ENCODE peak calls at places on chromosomes 1 and 21, in eight cellular contexts. N, I, V, M, F, P, U and H are unnamed samples. For H3K9me3, the result is how much of the 10 kb centered on the place peaks cover.

GRCh38 chr21:31338892-31339368 is 5.1 kb downstream of the TIAM1 start:
- DNase-seq in N (no peak), M (no peak), U (no peak), F (no peak), P (no peak), I (no peak), V (no peak), H (no peak)

GRCh38 chr1:220487297-220487820 is 40.6 kb upstream of the MARK1 start:
- DNase-seq in U (no peak), I (no peak), V (no peak), M (peak), N (no peak), P (no peak), F (peak), H (peak)

GRCh38 chr1:40059292-40059959 is 18.9 kb downstream of the CAP1 start:
- DNase-seq in F (no peak), V (no peak), P (no peak), U (no peak), M (peak), I (no peak), N (no peak), H (no peak)

GRCh38 chr1:224784606-224785328 is 144.7 kb upstream of the DNAH14 start:
- DNase-seq in M (peak), V (no peak), N (no peak), F (no peak), I (no peak), P (no peak), U (no peak), H (no peak)

GRCh38 chr1:75136158-75136815 is 2.1 kb downstream of the LHX8 start:
- DNase-seq in P (no peak), M (no peak), N (no peak), U (no peak), F (no peak), V (no peak), I (no peak), H (no peak)

GRCh38 chr1:157288511-157288910 is 150.3 kb upstream of the ETV3 start:
- DNase-seq in M (no peak), P (no peak), V (no peak), I (no peak), N (no peak), U (no peak), F (no peak), H (no peak)

GRCh38 chr1:117657031-117657430 is 51.2 kb downstream of the TENT5C start:
- DNase-seq in P (no peak), F (no peak), U (peak), V (no peak), N (no peak), M (peak), I (no peak), H (no peak)

GRCh38 chr1:41803656-41804055 is 115.1 kb downstream of the HIVEP3 start:
- DNase-seq in U (no peak), V (no peak), N (no peak), P (no peak), F (no peak), M (peak), I (no peak), H (no peak)

GRCh38 chr1:11114966-11115365 is 15.3 kb upstream of the EXOSC10 start:
- DNase-seq in V (no peak), P (no peak), F (no peak), I (no peak), N (no peak), M (no peak), U (no peak), H (no peak)

GRCh38 chr1:228900099-228900965 is 165.1 kb downstream of the RHOU start:
- DNase-seq in V (no peak), I (peak), N (no peak), F (peak), P (peak), M (no peak), U (no peak), H (peak)

GRCh38 chr1:47411441-47411840 is 4.6 kb upstream of the FOXE3 start:
- DNase-seq in M (no peak), F (no peak), P (no peak), N (no peak), U (no peak), I (no peak), V (no peak), H (no peak)

GRCh38 chr1:200443860-200444259 is 34.0 kb upstream of the ZNF281 start:
- DNase-seq in M (no peak), F (no peak), I (no peak), P (no peak), V (no peak), U (no peak), N (no peak), H (no peak)

GRCh38 chr1:38929476-38929875 is 12.2 kb downstream of the RHBDL2 start:
- DNase-seq in M (no peak), N (no peak), I (no peak), V (no peak), P (no peak), F (no peak), U (no peak), H (no peak)

GRCh38 chr1:230366504-230366915 is 59.6 kb downstream of the PGBD5 start:
- DNase-seq in U (no peak), M (no peak), F (no peak), N (no peak), I (no peak), V (no peak), P (no peak), H (no peak)

GRCh38 chr1:178055093-178055492 is 38.8 kb upstream of the RASAL2 start:
- DNase-seq in I (no peak), N (peak), U (peak), M (no peak), P (peak), F (peak), V (no peak), H (peak)

GRCh38 chr1:248805905-248806304 is 19.8 kb downstream of the SH3BP5L start:
- DNase-seq in I (no peak), N (no peak), U (no peak), F (no peak), M (no peak), V (no peak), P (no peak), H (peak)

GRCh38 chr1:230008721-230009120 is 58.3 kb upstream of the GALNT2 start:
- DNase-seq in M (no peak), F (no peak), I (no peak), U (no peak), P (no peak), V (no peak), N (no peak), H (no peak)

GRCh38 chr1:64513557-64513956 is 43.6 kb downstream of the CACHD1 start:
- DNase-seq in M (no peak), N (no peak), P (no peak), V (no peak), F (no peak), U (no peak), I (no peak), H (no peak)

GRCh38 chr1:6675936-6676335 is 25.7 kb downstream of the DNAJC11 start:
- DNase-seq in U (no peak), F (no peak), I (no peak), P (no peak), V (no peak), M (no peak), N (no peak), H (no peak)

GRCh38 chr1:184418955-184419733 is 32.3 kb downstream of the C1orf21 start:
- DNase-seq in P (no peak), M (peak), F (no peak), U (no peak), V (no peak), N (no peak), I (no peak), H (no peak)

GRCh38 chr1:117664314-117664713 is 58.5 kb downstream of the TENT5C start:
- DNase-seq in N (no peak), U (no peak), F (no peak), V (no peak), I (no peak), M (no peak), P (no peak), H (no peak)

GRCh38 chr1:54107131-54107530 is 45.7 kb downstream of the CDCP2 start:
- DNase-seq in V (no peak), P (no peak), I (no peak), U (no peak), M (no peak), F (no peak), N (no peak), H (no peak)

GRCh38 chr1:224767031-224767430 is 150.9 kb downstream of the CNIH3 start:
- DNase-seq in F (no peak), V (no peak), M (no peak), U (no peak), I (no peak), N (no peak), P (no peak), H (no peak)

GRCh38 chr1:36924282-36924791 is 110.0 kb downstream of the GRIK3 start:
- DNase-seq in N (peak), F (peak), M (peak), P (no peak), V (peak), U (peak), I (peak), H (peak)

GRCh38 chr21:38293113-38293512 is 36.3 kb downstream of the KCNJ15 start:
- DNase-seq in I (no peak), P (no peak), U (no peak), F (peak), V (no peak), N (no peak), M (no peak), H (peak)

GRCh38 chr1:100343897-100344296 is 8.4 kb upstream of the CDC14A start:
- DNase-seq in M (no peak), U (no peak), I (no peak), F (no peak), P (no peak), N (no peak), V (no peak), H (no peak)

GRCh38 chr1:209354111-209354839 is 229.2 kb upstream of the CAMK1G start:
- DNase-seq in P (peak), U (peak), M (peak), F (peak), I (peak), N (peak), V (peak), H (no peak)

GRCh38 chr21:33991091-33991490 is 75.5 kb upstream of the ATP5PO start:
- DNase-seq in P (no peak), U (no peak), I (no peak), F (no peak), N (no peak), M (no peak), V (no peak), H (no peak)

GRCh38 chr1:36446261-36446660 is 4.0 kb downstream of the OSCP1 start:
- DNase-seq in I (no peak), F (no peak), U (no peak), P (no peak), V (no peak), N (no peak), M (no peak), H (no peak)

GRCh38 chr1:30506785-30507312 is 216.5 kb downstream of the MATN1 start:
- DNase-seq in N (no peak), P (no peak), V (no peak), F (no peak), I (no peak), M (no peak), U (no peak), H (no peak)

GRCh38 chr1:225253784-225254183 is 174.1 kb downstream of the LBR start:
- DNase-seq in I (no peak), F (no peak), U (no peak), P (no peak), V (no peak), M (peak), N (no peak), H (no peak)

GRCh38 chr21:41396452-41397107 is 29.5 kb upstream of the MX1 start:
- DNase-seq in V (no peak), P (peak), U (peak), M (peak), I (no peak), N (peak), F (peak), H (peak)
- H3K9me3 ChIP-seq in V (under half), P (under half), U (under half), M (under half), I (under half), N (under half), F (under half), H (under half)

GRCh38 chr21:16070207-16070651 is 340.4 kb downstream of the USP25 start:
- DNase-seq in U (no peak), P (no peak), M (no peak), V (no peak), F (no peak), I (no peak), N (no peak), H (no peak)
- H3K4me3 ChIP-seq in U (no peak), P (no peak), M (no peak), V (no peak), F (no peak), I (peak), N (no peak), H (no peak)

DNA sequence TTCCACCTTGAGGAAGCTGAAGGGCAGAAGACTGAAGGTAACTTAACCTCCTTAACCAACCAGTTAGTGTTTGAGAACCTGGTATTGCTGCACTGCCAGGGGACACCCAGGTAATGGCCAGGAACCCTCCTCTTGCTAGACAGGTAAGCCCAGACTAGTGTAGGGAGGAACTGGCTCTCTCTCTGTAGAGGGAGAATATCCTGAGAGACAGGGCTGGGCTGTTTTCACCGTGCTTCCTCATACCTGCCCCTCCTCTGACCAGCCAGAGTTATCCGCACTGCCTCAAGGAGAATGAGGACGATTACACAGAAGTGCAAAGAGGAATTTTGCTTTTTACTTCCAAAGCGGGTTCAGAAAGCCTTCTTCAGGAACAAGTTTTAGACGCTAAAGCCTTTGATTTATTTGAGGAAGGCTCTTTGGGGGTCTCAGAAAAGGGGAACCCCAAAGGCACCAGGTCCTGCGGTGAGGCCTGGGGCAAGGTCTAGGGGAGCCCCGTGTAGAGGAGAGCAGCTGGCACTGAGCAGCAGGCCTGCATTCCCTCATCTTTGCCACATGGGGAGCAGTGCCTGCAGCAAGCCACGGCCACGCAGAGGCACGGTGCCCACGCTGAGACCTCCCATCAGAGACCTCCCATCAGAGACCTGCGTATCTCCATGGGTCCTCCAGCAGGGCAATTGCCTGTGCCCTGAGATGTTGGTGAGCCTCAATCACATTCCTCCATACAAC is 13.5 kb downstream of the GNG4 start:
- DNase-seq in V (no peak), M (no peak), U (no peak), F (peak), I (no peak), N (no peak), P (no peak), H (peak)
- TF ChIP-seq CTCF in V (no peak), M (peak), U (no peak), F (no peak), I (no peak), N (no peak), P (no peak), H (no peak)

DNA sequence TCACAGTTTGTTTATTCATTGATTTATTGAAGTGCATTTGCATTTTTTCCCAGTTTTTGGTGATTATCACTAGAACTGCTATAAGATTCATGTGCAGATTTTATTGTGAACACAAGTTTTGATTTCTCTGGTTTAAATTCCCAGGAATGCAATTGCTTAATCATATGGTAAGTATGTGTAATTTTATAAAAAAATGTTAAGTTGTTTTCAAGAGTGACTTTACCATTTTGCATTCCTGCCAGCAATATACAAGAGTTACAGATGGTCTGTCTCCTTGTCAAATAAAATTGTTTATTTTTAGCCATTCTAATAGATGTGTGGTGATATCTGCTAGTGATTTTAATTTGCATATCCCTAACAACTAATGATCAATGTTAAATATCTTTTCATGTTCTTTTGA is 127.3 kb upstream of the APP start:
- DNase-seq in I (no peak), P (no peak), V (no peak), F (no peak), M (no peak), N (no peak), U (no peak), H (no peak)
- H3K9me3 ChIP-seq in I (under half), P (under half), V (under half), F (under half), M (under half), N (under half), U (under half), H (under half)

DNA sequence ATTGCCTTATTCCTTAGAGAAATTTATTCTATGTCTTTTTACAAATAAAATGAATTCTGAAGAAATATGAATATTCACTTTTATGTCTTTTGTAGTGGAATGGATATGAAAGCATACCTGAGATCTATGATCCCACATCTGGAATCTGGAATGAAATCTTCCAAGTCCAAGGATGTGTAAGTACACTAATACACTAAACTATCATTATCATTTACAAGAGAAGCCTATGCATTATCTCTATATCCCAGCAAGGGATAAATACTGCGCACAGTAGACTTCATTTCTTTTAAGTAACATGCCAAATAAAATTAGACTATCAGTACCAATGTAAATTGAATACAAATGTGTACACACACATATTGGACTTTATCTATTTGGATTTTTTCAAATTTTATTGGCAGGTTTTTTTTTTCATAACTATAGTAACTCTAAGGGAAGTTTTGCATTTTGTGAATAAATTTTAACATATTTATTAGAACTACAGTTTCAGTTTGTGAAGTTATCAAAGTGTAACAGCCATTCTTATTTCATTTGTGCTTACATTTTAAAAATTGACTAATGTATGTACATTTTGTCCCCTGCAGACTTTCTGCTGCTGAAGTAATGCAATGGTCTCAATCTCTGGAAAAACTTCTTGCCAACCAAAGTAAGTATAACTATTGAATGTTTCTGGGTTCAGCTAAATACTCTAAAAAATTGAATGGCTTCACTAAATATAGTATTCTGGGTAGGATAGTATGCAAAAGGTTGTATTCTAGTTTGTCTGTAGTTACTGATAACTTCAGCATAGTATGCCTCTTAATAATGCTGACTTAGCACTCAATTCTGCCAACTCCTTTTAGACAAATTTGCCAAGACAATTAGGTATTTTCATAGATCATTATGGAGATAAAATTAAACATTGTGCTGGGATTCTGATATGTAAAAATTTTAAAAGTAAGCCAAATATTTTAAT is 894 bp downstream of the RGS1 start:
- DNase-seq in P (no peak), I (no peak), N (no peak), M (no peak), F (no peak), V (no peak), U (no peak), H (no peak)
- H3K4me3 ChIP-seq in P (peak), I (peak), N (peak), M (no peak), F (peak), V (no peak), U (no peak), H (no peak)

GRCh38 chr1:160005070-160005469 is 26.7 kb downstream of the PIGM start:
- DNase-seq in P (no peak), N (no peak), U (no peak), V (no peak), M (no peak), F (no peak), I (no peak), H (no peak)

GRCh38 chr1:160006312-160006940 is 25.4 kb downstream of the PIGM start:
- DNase-seq in P (peak), U (peak), I (peak), M (peak), V (peak), N (peak), F (peak), H (peak)

GRCh38 chr1:160004427-160004826 is 27.4 kb downstream of the PIGM start:
- DNase-seq in M (no peak), P (no peak), I (no peak), V (no peak), F (no peak), U (no peak), N (no peak), H (no peak)

GRCh38 chr1:160009088-160009487 is 22.7 kb downstream of the PIGM start:
- DNase-seq in N (no peak), I (no peak), F (no peak), V (no peak), U (peak), M (no peak), P (no peak), H (no peak)

DNA sequence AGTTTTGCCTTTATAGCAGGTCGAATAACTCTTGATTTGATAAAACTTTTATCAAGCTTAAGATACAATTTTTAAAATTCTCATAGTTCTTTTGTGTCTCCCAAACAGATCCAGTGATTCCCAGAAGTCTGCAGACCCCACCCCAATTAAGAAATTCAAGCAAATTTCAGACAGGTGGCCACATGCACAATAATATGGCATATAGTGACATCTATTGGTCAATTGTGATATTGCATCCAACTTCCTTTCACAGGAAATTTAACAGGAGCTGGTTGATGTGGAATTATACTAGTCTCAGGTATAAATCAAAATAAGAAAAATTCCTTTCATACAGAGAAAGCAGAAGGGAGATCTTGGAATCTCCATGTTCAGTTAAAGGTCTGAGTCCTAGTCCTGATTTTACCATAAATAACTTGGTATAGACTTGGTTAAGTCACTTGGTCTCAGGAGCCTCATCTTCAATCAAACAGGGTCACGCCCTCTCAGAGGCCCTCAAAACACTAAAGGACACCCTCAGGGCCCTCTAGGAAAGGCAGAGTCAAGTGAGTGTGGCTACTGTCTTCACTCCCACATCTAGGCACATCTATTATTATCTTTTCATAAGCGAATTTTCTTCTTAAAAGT is 24.1 kb downstream of the PIGM start:
- DNase-seq in I (no peak), N (no peak), M (no peak), F (no peak), P (no peak), V (no peak), U (no peak), H (no peak)
- TF ChIP-seq CTCF in I (peak), N (peak), M (peak), F (peak), P (peak), V (peak), U (peak), H (peak)

DNA sequence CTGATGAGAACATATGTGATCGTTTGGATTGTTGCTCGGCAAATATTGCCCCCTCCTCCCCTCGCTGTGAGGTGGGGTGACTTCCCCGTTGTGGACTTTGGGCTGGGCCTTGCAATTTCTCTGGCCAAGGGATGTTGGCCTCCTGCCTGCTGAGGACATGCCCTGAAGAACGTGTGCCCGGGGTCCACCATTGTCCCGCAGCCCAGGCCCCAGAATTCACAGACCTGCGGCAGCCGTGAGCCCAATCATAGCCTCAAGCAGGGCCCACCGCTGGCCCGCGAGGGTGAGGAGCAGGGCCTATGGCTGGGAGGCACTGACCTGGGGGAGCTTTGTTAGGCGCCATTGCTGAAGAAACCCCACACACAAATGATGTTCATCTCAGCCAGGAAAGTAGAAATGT is 58.3 kb upstream of the ACTRT2 start:
- DNase-seq in F (no peak), P (no peak), I (no peak), M (no peak), N (peak), U (no peak), V (no peak), H (no peak)
- H3K9me3 ChIP-seq in F (under half), P (under half), I (under half), M (half or more), N (under half), U (under half), V (under half), H (under half)